ENCODE peak calls at places on chromosomes 11 and 22, in nine cellular contexts. One of them, this sample, is unnamed.

GRCh38 chr11:111833524-111833923 is 37.9 kb downstream of the ALG9 start:
- DNase-seq in SK-N-SH: no peak
- DNase-seq in transverse colon: no peak
- DNase-seq in GM12878: no peak
- DNase-seq in stomach: no peak
- DNase-seq in esophagus muscularis mucosa: no peak
- DNase-seq in HepG2: peak; percentile 19
- DNase-seq in H1: no peak
- DNase-seq in sigmoid colon: no peak
- DNase-seq in this sample: no peak

GRCh38 chr11:5420993-5421392 is 918 bp upstream of the OR51Q1 start:
- DNase-seq in SK-N-SH: no peak
- DNase-seq in transverse colon: no peak
- DNase-seq in GM12878: no peak
- DNase-seq in stomach: no peak
- DNase-seq in esophagus muscularis mucosa: no peak
- DNase-seq in HepG2: no peak
- DNase-seq in H1: no peak
- DNase-seq in sigmoid colon: no peak
- DNase-seq in this sample: no peak

GRCh38 chr22:19398206-19398605 is 33.3 kb downstream of the HIRA start:
- DNase-seq in SK-N-SH: no peak
- DNase-seq in transverse colon: no peak
- DNase-seq in GM12878: no peak
- DNase-seq in stomach: no peak
- DNase-seq in esophagus muscularis mucosa: no peak
- DNase-seq in HepG2: no peak
- DNase-seq in H1: no peak
- DNase-seq in sigmoid colon: no peak
- DNase-seq in this sample: no peak

GRCh38 chr22:38733329-38734202 is 22.2 kb downstream of the SUN2 start:
- DNase-seq in SK-N-SH: peak; percentile 74
- DNase-seq in transverse colon: peak; percentile 70
- DNase-seq in GM12878: no peak
- DNase-seq in stomach: peak; percentile 77
- DNase-seq in esophagus muscularis mucosa: peak; percentile 95
- DNase-seq in HepG2: peak; percentile 16
- DNase-seq in H1: peak; percentile 80
- DNase-seq in sigmoid colon: peak; percentile 96
- DNase-seq in this sample: no peak

GRCh38 chr22:19287076-19287724 is 4.3 kb downstream of the CLTCL1 start:
- DNase-seq in SK-N-SH: no peak
- DNase-seq in transverse colon: no peak
- DNase-seq in GM12878: no peak
- DNase-seq in stomach: no peak
- DNase-seq in esophagus muscularis mucosa: peak; percentile 81
- DNase-seq in HepG2: no peak
- DNase-seq in H1: no peak
- DNase-seq in sigmoid colon: no peak
- DNase-seq in this sample: no peak

GRCh38 chr22:23283591-23284503 is 103.5 kb downstream of the BCR start:
- DNase-seq in SK-N-SH: no peak
- DNase-seq in transverse colon: no peak
- DNase-seq in GM12878: no peak
- DNase-seq in stomach: no peak
- DNase-seq in esophagus muscularis mucosa: no peak
- DNase-seq in HepG2: peak; percentile 90
- DNase-seq in H1: no peak
- DNase-seq in sigmoid colon: no peak
- DNase-seq in this sample: no peak

GRCh38 chr11:92527467-92527866 is 302.8 kb downstream of the FAT3 start:
- DNase-seq in SK-N-SH: no peak
- DNase-seq in transverse colon: no peak
- DNase-seq in GM12878: no peak
- DNase-seq in stomach: no peak
- DNase-seq in esophagus muscularis mucosa: no peak
- DNase-seq in HepG2: no peak
- DNase-seq in H1: no peak
- DNase-seq in sigmoid colon: no peak
- DNase-seq in this sample: no peak

GRCh38 chr11:105720096-105720495 is 110.2 kb downstream of the GRIA4 start:
- DNase-seq in SK-N-SH: no peak
- DNase-seq in transverse colon: no peak
- DNase-seq in GM12878: no peak
- DNase-seq in stomach: no peak
- DNase-seq in esophagus muscularis mucosa: no peak
- DNase-seq in HepG2: no peak
- DNase-seq in H1: no peak
- DNase-seq in sigmoid colon: no peak
- DNase-seq in this sample: no peak

GRCh38 chr11:121237686-121238658 is 54.6 kb upstream of the SC5D start:
- DNase-seq in SK-N-SH: no peak
- DNase-seq in transverse colon: no peak
- DNase-seq in GM12878: peak; percentile 59
- DNase-seq in stomach: no peak
- DNase-seq in esophagus muscularis mucosa: no peak
- DNase-seq in HepG2: no peak
- DNase-seq in H1: no peak
- DNase-seq in sigmoid colon: no peak
- DNase-seq in this sample: no peak
- TF ChIP-seq POLR2AphosphoS5 in SK-N-SH: no peak
- TF ChIP-seq POLR2AphosphoS5 in transverse colon: no peak
- TF ChIP-seq POLR2AphosphoS5 in GM12878: no peak
- TF ChIP-seq POLR2AphosphoS5 in stomach: no peak
- TF ChIP-seq POLR2AphosphoS5 in esophagus muscularis mucosa: no peak
- TF ChIP-seq POLR2AphosphoS5 in HepG2: no peak
- TF ChIP-seq POLR2AphosphoS5 in H1: no peak
- TF ChIP-seq POLR2AphosphoS5 in sigmoid colon: no peak
- TF ChIP-seq POLR2AphosphoS5 in this sample: no peak

GRCh38 chr22:37427128-37427710 is at the start of gene ELFN2:
- DNase-seq in SK-N-SH: peak; percentile 81
- DNase-seq in transverse colon: no peak
- DNase-seq in GM12878: no peak
- DNase-seq in stomach: peak; percentile 43
- DNase-seq in esophagus muscularis mucosa: no peak
- DNase-seq in HepG2: no peak
- DNase-seq in H1: no peak
- DNase-seq in sigmoid colon: no peak
- DNase-seq in this sample: no peak
- TF ChIP-seq EP300 in SK-N-SH: no peak
- TF ChIP-seq EP300 in transverse colon: no peak
- TF ChIP-seq EP300 in GM12878: no peak
- TF ChIP-seq EP300 in stomach: no peak
- TF ChIP-seq EP300 in esophagus muscularis mucosa: no peak
- TF ChIP-seq EP300 in HepG2: no peak
- TF ChIP-seq EP300 in H1: no peak
- TF ChIP-seq EP300 in sigmoid colon: no peak
- TF ChIP-seq EP300 in this sample: no peak

GRCh38 chr11:94926698-94927237 is 46.6 kb downstream of the CWC15 start:
- DNase-seq in SK-N-SH: peak; percentile 41
- DNase-seq in transverse colon: peak; percentile 43
- DNase-seq in GM12878: no peak
- DNase-seq in stomach: peak; percentile 33
- DNase-seq in esophagus muscularis mucosa: no peak
- DNase-seq in HepG2: no peak
- DNase-seq in H1: no peak
- DNase-seq in sigmoid colon: peak; percentile 93
- DNase-seq in this sample: peak; percentile 91
- TF ChIP-seq POLR2AphosphoS5 in SK-N-SH: peak; percentile 73
- TF ChIP-seq POLR2AphosphoS5 in transverse colon: no peak
- TF ChIP-seq POLR2AphosphoS5 in GM12878: no peak
- TF ChIP-seq POLR2AphosphoS5 in stomach: no peak
- TF ChIP-seq POLR2AphosphoS5 in esophagus muscularis mucosa: peak; percentile 55
- TF ChIP-seq POLR2AphosphoS5 in HepG2: no peak
- TF ChIP-seq POLR2AphosphoS5 in H1: no peak
- TF ChIP-seq POLR2AphosphoS5 in sigmoid colon: peak; percentile 43
- TF ChIP-seq POLR2AphosphoS5 in this sample: peak; percentile 43

DNA sequence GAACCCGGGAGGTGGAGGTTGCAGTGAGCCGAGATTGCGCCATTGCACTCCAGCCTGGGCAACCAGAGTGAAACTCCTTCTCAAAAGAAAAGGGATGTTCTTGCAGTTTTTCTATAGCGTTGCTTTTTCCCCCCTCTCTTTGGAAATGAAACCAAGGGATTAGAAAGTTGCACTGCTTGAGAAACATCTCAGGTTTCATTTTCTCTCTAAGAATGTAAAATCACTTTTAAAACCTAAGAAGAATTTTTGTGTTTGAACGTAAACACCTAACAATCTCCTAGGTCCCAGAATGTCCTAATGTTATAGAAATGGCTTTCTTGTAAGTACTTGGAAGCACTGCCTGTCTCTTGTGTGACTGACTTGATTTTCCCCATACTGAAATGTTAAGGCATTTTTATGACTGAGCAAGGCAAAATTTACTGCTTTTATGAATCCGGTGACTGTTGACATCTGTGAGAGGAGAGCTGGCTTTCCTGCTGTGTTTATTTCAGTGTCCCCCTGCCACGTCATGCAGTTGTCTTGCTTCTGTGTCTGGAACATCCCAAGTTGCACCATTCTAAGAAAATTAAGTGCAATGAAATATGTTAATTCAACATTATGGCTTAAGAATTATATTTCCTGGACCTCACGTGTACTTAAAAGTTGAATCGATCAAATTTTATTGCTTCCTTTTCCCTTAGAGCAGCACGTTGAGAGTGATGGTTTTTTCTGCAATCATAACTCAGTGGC is 37.8 kb downstream of the NF2 start:
- DNase-seq in SK-N-SH: no peak
- DNase-seq in transverse colon: peak; percentile 19
- DNase-seq in GM12878: no peak
- DNase-seq in stomach: no peak
- DNase-seq in esophagus muscularis mucosa: no peak
- DNase-seq in HepG2: no peak
- DNase-seq in H1: no peak
- DNase-seq in sigmoid colon: peak; percentile 73
- DNase-seq in this sample: no peak
- TF ChIP-seq EP300 in SK-N-SH: no peak
- TF ChIP-seq EP300 in transverse colon: no peak
- TF ChIP-seq EP300 in GM12878: no peak
- TF ChIP-seq EP300 in stomach: no peak
- TF ChIP-seq EP300 in esophagus muscularis mucosa: no peak
- TF ChIP-seq EP300 in HepG2: no peak
- TF ChIP-seq EP300 in H1: no peak
- TF ChIP-seq EP300 in sigmoid colon: no peak
- TF ChIP-seq EP300 in this sample: no peak

DNA sequence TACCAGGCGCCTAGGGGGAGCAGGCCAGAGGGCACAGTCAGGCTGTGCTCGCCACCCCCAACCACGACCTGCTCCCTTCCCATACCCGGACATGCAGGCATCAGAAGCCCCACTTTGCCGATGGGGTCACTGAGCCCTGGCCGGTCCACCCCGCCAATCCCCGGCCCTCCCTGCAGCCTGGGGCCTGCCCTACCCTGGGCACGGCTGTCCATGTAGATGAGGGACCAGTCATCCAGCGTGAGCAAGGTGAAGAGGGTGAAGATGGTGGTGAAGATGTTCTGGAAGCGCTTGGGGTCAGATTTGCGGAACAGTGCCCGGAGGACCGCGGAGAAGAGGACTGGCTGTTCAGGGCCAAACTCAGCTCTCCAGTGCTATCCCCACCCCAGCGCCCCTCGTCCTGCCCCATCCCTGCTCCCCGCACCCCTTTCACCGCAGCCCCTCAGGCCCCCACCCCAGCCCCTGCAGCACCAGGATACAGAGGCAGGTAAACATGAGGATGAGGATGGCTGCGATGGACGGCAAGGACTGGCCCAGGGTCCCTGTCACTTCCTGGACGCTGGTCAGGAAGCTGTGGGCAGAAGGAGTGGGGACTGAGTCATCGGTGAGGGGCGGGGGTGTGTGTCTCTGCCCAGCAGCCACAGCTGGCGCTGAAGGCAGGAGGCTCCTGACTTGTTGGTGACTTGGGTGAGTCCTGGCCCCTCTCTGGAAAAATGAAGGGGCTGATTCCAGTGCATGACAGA is 5.5 kb downstream of the CATSPER1 start:
- DNase-seq in SK-N-SH: no peak
- DNase-seq in transverse colon: peak; percentile 29
- DNase-seq in GM12878: no peak
- DNase-seq in stomach: peak; percentile 41
- DNase-seq in esophagus muscularis mucosa: no peak
- DNase-seq in HepG2: no peak
- DNase-seq in H1: no peak
- DNase-seq in sigmoid colon: no peak
- DNase-seq in this sample: no peak
- TF ChIP-seq POLR2AphosphoS5 in SK-N-SH: peak; percentile 14
- TF ChIP-seq POLR2AphosphoS5 in transverse colon: no peak
- TF ChIP-seq POLR2AphosphoS5 in GM12878: no peak
- TF ChIP-seq POLR2AphosphoS5 in stomach: no peak
- TF ChIP-seq POLR2AphosphoS5 in esophagus muscularis mucosa: no peak
- TF ChIP-seq POLR2AphosphoS5 in HepG2: no peak
- TF ChIP-seq POLR2AphosphoS5 in H1: no peak
- TF ChIP-seq POLR2AphosphoS5 in sigmoid colon: no peak
- TF ChIP-seq POLR2AphosphoS5 in this sample: no peak

GRCh38 chr11:1503708-1504104 is 17.1 kb upstream of the MOB2 start:
- DNase-seq in SK-N-SH: peak; percentile 69
- DNase-seq in transverse colon: no peak
- DNase-seq in GM12878: no peak
- DNase-seq in stomach: peak; percentile 59
- DNase-seq in esophagus muscularis mucosa: no peak
- DNase-seq in HepG2: no peak
- DNase-seq in H1: no peak
- DNase-seq in sigmoid colon: no peak
- DNase-seq in this sample: no peak
- TF ChIP-seq EP300 in SK-N-SH: no peak
- TF ChIP-seq EP300 in transverse colon: no peak
- TF ChIP-seq EP300 in GM12878: no peak
- TF ChIP-seq EP300 in stomach: no peak
- TF ChIP-seq EP300 in esophagus muscularis mucosa: no peak
- TF ChIP-seq EP300 in HepG2: no peak
- TF ChIP-seq EP300 in H1: no peak
- TF ChIP-seq EP300 in sigmoid colon: no peak
- TF ChIP-seq EP300 in this sample: no peak

GRCh38 chr11:26198697-26199096 is 133.2 kb upstream of the ANO3 start:
- DNase-seq in SK-N-SH: no peak
- DNase-seq in transverse colon: no peak
- DNase-seq in GM12878: no peak
- DNase-seq in stomach: no peak
- DNase-seq in esophagus muscularis mucosa: no peak
- DNase-seq in HepG2: no peak
- DNase-seq in H1: no peak
- DNase-seq in sigmoid colon: no peak
- DNase-seq in this sample: no peak
- TF ChIP-seq POLR2AphosphoS5 in SK-N-SH: no peak
- TF ChIP-seq POLR2AphosphoS5 in transverse colon: no peak
- TF ChIP-seq POLR2AphosphoS5 in GM12878: no peak
- TF ChIP-seq POLR2AphosphoS5 in stomach: no peak
- TF ChIP-seq POLR2AphosphoS5 in esophagus muscularis mucosa: no peak
- TF ChIP-seq POLR2AphosphoS5 in HepG2: no peak
- TF ChIP-seq POLR2AphosphoS5 in H1: no peak
- TF ChIP-seq POLR2AphosphoS5 in sigmoid colon: no peak
- TF ChIP-seq POLR2AphosphoS5 in this sample: no peak